ENCODE peak calls at places on chromosome 6, in five cellular contexts. Y is right lobe of liver, I is upper lobe of right lung, B is astrocyte of the spinal cord, H is epithelial cell of esophagus. K is an unnamed sample.

GRCh38 chr6:116191881-116192280 is 62.0 kb downstream of the TSPYL4 start:
- DNase-seq in H (no peak), I (no peak), B (no peak), Y (no peak), K (no peak)

GRCh38 chr6:122995930-122996796 is at the start of gene CLVS2:
- DNase-seq in H (peak; percentile 29), I (peak; percentile 60), Y (peak; percentile 55), B (peak; percentile 55), K (peak; percentile 34)

GRCh38 chr6:154580397-154581135 is 70.1 kb upstream of the CNKSR3 start:
- DNase-seq in Y (no peak), B (no peak), H (peak; percentile 76), I (no peak), K (no peak)

GRCh38 chr6:159726196-159726917 is 949 bp upstream of the WTAP start:
- DNase-seq in I (no peak), B (no peak), Y (no peak), H (no peak), K (no peak)

GRCh38 chr6:122717350-122717749 is 62.2 kb upstream of the FABP7 start:
- DNase-seq in I (no peak), B (peak; percentile 78), Y (no peak), H (peak; percentile 33), K (peak; percentile 21)

GRCh38 chr6:120405947-120406346 is 928.3 kb downstream of the TBC1D32 start:
- DNase-seq in I (no peak), B (no peak), Y (no peak), H (peak; percentile 10), K (no peak)

GRCh38 chr6:137307163-137307851 is 88.1 kb upstream of the IFNGR1 start:
- DNase-seq in H (no peak), B (no peak), I (no peak), Y (no peak), K (no peak)

GRCh38 chr6:107668826-107669474 is 155.2 kb downstream of the SCML4 start:
- DNase-seq in Y (no peak), B (no peak), H (no peak), I (no peak), K (no peak)

GRCh38 chr6:70599187-70599586 is 32.5 kb downstream of the SDHAF4 start:
- DNase-seq in I (no peak), Y (no peak), H (no peak), B (no peak), K (no peak)

GRCh38 chr6:19999319-20000191 is 162.4 kb downstream of the ID4 start:
- DNase-seq in I (no peak), B (no peak), Y (no peak), H (peak; percentile 77), K (peak; percentile 2)

GRCh38 chr6:63299667-63300066 is 20.1 kb downstream of the LGSN start:
- DNase-seq in H (no peak), I (no peak), Y (no peak), B (no peak), K (no peak)

GRCh38 chr6:134172020-134172766 is 119.8 kb upstream of the SLC2A12 start:
- DNase-seq in B (peak; percentile 9), Y (no peak), I (no peak), H (no peak), K (peak; percentile 52)
- H3K4me3 ChIP-seq in B (peak overlapping the region; percentile 93), Y (peak overlapping the region; percentile 93), I (peak overlapping the region; percentile 66), H (peak overlapping the region; percentile 95), K (peak overlapping the region; percentile 90)

GRCh38 chr6:132481189-132481588 is 31.7 kb downstream of the STX7 start:
- DNase-seq in B (no peak), H (no peak), Y (no peak), I (no peak), K (no peak)

GRCh38 chr6:132487762-132488161 is 25.2 kb downstream of the STX7 start:
- DNase-seq in I (no peak), H (no peak), B (no peak), Y (no peak), K (no peak)

GRCh38 chr6:132484680-132485018 is 28.3 kb downstream of the STX7 start:
- DNase-seq in Y (no peak), I (no peak), H (no peak), B (no peak), K (no peak)

GRCh38 chr6:132482595-132482994 is 30.3 kb downstream of the STX7 start:
- DNase-seq in H (no peak), Y (no peak), B (no peak), I (no peak), K (no peak)

GRCh38 chr6:132483779-132484679 is 28.9 kb downstream of the STX7 start:
- DNase-seq in H (peak; percentile 71), B (peak; percentile 71), Y (no peak), I (no peak), K (peak; percentile 84)
- H3K4me3 ChIP-seq in H (no peak overlapping the region), B (no peak overlapping the region), Y (no peak overlapping the region), I (no peak overlapping the region), K (no peak overlapping the region)

GRCh38 chr6:46128476-46128875 is 1.3 kb upstream of the ENPP4 start:
- DNase-seq in I (no peak), Y (no peak), H (no peak), B (no peak), K (no peak)
- H3K4me3 ChIP-seq in I (no peak overlapping the region), Y (no peak overlapping the region), H (no peak overlapping the region), B (no peak overlapping the region), K (no peak overlapping the region)

GRCh38 chr6:146990821-146991798 is 213.1 kb upstream of the STXBP5 start:
- DNase-seq in Y (no peak), H (peak; percentile 69), I (no peak), B (peak; percentile 77), K (peak; percentile 88)
- H3K4me3 ChIP-seq in Y (no peak overlapping the region), H (no peak overlapping the region), I (no peak overlapping the region), B (no peak overlapping the region), K (no peak overlapping the region)

GRCh38 chr6:32851025-32851424 is 2.5 kb downstream of the TAP1 start:
- DNase-seq in H (no peak), I (no peak), B (no peak), Y (no peak), K (no peak)
- H3K4me3 ChIP-seq in H (no peak overlapping the region), I (peak overlapping the region; percentile 11), B (no peak overlapping the region), Y (no peak overlapping the region), K (no peak overlapping the region)

DNA sequence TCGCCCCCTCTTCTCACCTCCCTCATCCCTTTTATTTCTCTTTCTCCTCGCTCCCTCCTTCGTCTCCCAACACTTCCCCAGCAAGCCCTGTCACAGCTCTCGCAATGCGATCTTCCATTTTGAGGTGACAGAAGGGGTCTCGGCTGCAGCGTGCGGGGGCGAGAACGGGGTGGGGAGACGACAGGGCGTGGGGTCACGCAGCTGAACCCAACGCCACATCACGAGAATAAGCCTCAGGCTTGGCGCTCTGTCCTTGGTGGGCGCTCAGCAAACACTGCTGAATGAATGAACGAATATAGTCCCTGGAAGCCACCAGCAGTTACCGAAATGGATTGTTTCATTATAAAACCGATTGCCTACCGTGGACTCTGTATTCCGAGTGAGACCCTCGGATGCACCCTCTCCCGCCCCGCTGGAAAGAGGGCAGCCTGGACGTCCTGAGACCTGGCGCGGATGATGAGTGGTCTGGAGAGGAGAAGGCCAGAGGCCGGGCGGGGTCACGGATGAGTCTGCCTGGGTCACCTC is 3.9 kb downstream of the NRN1 start:
- DNase-seq in I (no peak), Y (no peak), B (no peak), H (no peak), K (no peak)
- H3K4me3 ChIP-seq in I (peak overlapping the region; percentile 54), Y (no peak overlapping the region), B (peak overlapping the region; percentile 32), H (no peak overlapping the region), K (no peak overlapping the region)

DNA sequence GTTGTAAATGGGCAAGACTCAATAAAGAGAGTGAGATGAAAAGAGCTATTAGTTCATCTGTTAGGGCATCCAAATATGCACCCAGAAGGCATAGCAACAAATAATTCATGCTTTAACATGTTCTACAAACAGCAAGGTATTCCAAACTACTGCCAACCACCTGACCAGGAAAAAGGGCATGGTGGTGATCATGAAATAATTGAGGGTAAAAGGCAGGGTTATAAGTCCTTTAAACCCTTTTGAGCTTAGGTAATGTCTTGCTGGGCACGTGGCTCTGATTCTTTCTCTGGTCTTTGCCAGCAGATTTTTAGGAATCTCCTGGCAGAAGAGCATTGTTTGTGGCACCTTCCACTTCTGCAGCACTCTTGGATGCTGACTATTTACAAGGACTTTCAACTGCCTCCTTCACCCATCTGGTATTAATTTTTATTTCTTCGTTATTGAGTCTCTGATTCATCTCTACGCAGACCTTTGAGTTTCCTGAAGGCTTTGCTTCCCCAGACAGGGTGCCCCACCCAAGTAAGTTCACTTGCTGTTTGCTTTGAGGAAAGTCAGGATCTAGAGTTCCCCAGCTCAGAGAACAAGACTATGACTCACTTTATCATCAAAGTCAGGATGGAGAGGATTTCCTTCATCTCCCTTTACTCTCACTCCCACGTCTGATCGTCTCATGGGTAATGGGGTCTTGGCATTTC is 83.4 kb upstream of the NEDD9 start:
- DNase-seq in H (peak; percentile 94), B (peak; percentile 96), I (no peak), Y (no peak), K (peak; percentile 86)
- H3K4me3 ChIP-seq in H (no peak overlapping the region), B (no peak overlapping the region), I (no peak overlapping the region), Y (no peak overlapping the region), K (no peak overlapping the region)

K was measured in fibroblast of pulmonary artery.